ENCODE peak calls at places on chromosome 18, in four cellular contexts. One of them, this sample, is unnamed.

GRCh38 chr18:11955299-11956029 is 25.8 kb upstream of the IMPA2 start:
- DNase-seq in A549: peak; percentile 79
- DNase-seq in caudate nucleus: peak; percentile 50
- DNase-seq in activated CD4-positive, alpha-beta T cell treated with anti-CD3 and anti-CD28 coated beads, Interleukin-2, amount 10 ng/mL, durations not matched to agents 7 days and 5 days: no peak
- DNase-seq in this sample: no peak

GRCh38 chr18:39313992-39314391 is 1748.4 kb upstream of the CELF4 start:
- DNase-seq in A549: no peak
- DNase-seq in activated CD4-positive, alpha-beta T cell treated with anti-CD3 and anti-CD28 coated beads, Interleukin-2, amount 10 ng/mL, durations not matched to agents 7 days and 5 days: no peak
- DNase-seq in caudate nucleus: no peak
- DNase-seq in this sample: no peak

GRCh38 chr18:25786778-25787177 is 303.6 kb downstream of the SS18 start:
- DNase-seq in activated CD4-positive, alpha-beta T cell treated with anti-CD3 and anti-CD28 coated beads, Interleukin-2, amount 10 ng/mL, durations not matched to agents 7 days and 5 days: no peak
- DNase-seq in caudate nucleus: no peak
- DNase-seq in A549: no peak
- DNase-seq in this sample: no peak

GRCh38 chr18:9708057-9708881 is at the start of gene RAB31:
- DNase-seq in caudate nucleus: peak; percentile 65
- DNase-seq in activated CD4-positive, alpha-beta T cell treated with anti-CD3 and anti-CD28 coated beads, Interleukin-2, amount 10 ng/mL, durations not matched to agents 7 days and 5 days: no peak
- DNase-seq in A549: peak; percentile 44
- DNase-seq in this sample: no peak

GRCh38 chr18:62331581-62332436 is 6.7 kb downstream of the TNFRSF11A start:
- DNase-seq in caudate nucleus: no peak
- DNase-seq in A549: no peak
- DNase-seq in activated CD4-positive, alpha-beta T cell treated with anti-CD3 and anti-CD28 coated beads, Interleukin-2, amount 10 ng/mL, durations not matched to agents 7 days and 5 days: no peak
- DNase-seq in this sample: no peak

GRCh38 chr18:5622905-5623304 is 79.1 kb upstream of the EPB41L3 start:
- DNase-seq in A549: no peak
- DNase-seq in activated CD4-positive, alpha-beta T cell treated with anti-CD3 and anti-CD28 coated beads, Interleukin-2, amount 10 ng/mL, durations not matched to agents 7 days and 5 days: no peak
- DNase-seq in caudate nucleus: no peak
- DNase-seq in this sample: no peak

GRCh38 chr18:80105369-80106167 is 3.5 kb upstream of the ADNP2 start:
- DNase-seq in caudate nucleus: no peak
- DNase-seq in activated CD4-positive, alpha-beta T cell treated with anti-CD3 and anti-CD28 coated beads, Interleukin-2, amount 10 ng/mL, durations not matched to agents 7 days and 5 days: no peak
- DNase-seq in A549: no peak
- DNase-seq in this sample: no peak

GRCh38 chr18:41391616-41392610 is 563.1 kb upstream of the PIK3C3 start:
- DNase-seq in activated CD4-positive, alpha-beta T cell treated with anti-CD3 and anti-CD28 coated beads, Interleukin-2, amount 10 ng/mL, durations not matched to agents 7 days and 5 days: no peak
- DNase-seq in A549: peak; percentile 48
- DNase-seq in caudate nucleus: peak; percentile 0
- DNase-seq in this sample: no peak

GRCh38 chr18:53544926-53545325 is 679.5 kb downstream of the MBD2 start:
- DNase-seq in A549: no peak
- DNase-seq in caudate nucleus: no peak
- DNase-seq in activated CD4-positive, alpha-beta T cell treated with anti-CD3 and anti-CD28 coated beads, Interleukin-2, amount 10 ng/mL, durations not matched to agents 7 days and 5 days: no peak
- DNase-seq in this sample: no peak

GRCh38 chr18:8139971-8140406 is 469.2 kb upstream of the RAB12 start:
- DNase-seq in caudate nucleus: no peak
- DNase-seq in activated CD4-positive, alpha-beta T cell treated with anti-CD3 and anti-CD28 coated beads, Interleukin-2, amount 10 ng/mL, durations not matched to agents 7 days and 5 days: no peak
- DNase-seq in A549: no peak
- DNase-seq in this sample: no peak

GRCh38 chr18:31045599-31045998 is 3.1 kb upstream of the DSC3 start:
- DNase-seq in activated CD4-positive, alpha-beta T cell treated with anti-CD3 and anti-CD28 coated beads, Interleukin-2, amount 10 ng/mL, durations not matched to agents 7 days and 5 days: no peak
- DNase-seq in A549: no peak
- DNase-seq in caudate nucleus: no peak
- DNase-seq in this sample: no peak

GRCh38 chr18:79494936-79495335 is 99.2 kb downstream of the NFATC1 start:
- DNase-seq in caudate nucleus: no peak
- DNase-seq in A549: no peak
- DNase-seq in activated CD4-positive, alpha-beta T cell treated with anti-CD3 and anti-CD28 coated beads, Interleukin-2, amount 10 ng/mL, durations not matched to agents 7 days and 5 days: no peak
- DNase-seq in this sample: no peak